ENCODE peak calls at places on chromosomes 5 and 9, in eight cellular contexts. P is GM12891; S is activated CD4-positive, alpha-beta T cell treated with anti-CD3 and anti-CD28 coated beads, Interleukin-2, amount 50 U/mL, for 4 hours; X is EH; L is fibroblast of lung; B is colonic mucosa; O is iris pigment epithelial cell; Q is stimulated activated CD4-positive, alpha-beta T cell treated with anti-CD3 and anti-CD28 coated beads, Interleukin-4, amount 100 ng/mL, for 48 hours. C is an unnamed sample.

GRCh38 chr5:149274964-149275363 is 3.3 kb downstream of the AFAP1L1 start:
- DNase-seq in P (no peak), B (no peak), Q (no peak), S (no peak), X (no peak), L (no peak), O (peak; percentile 56), C (no peak)

GRCh38 chr5:663436-664342 is 29.5 kb downstream of the TPPP start:
- DNase-seq in O (no peak), X (no peak), P (no peak), Q (no peak), L (no peak), B (peak; percentile 86), S (no peak), C (no peak)

GRCh38 chr5:148469446-148470062 is 85.8 kb downstream of the FBXO38 start:
- DNase-seq in Q (no peak), L (peak; percentile 89), S (no peak), B (no peak), O (peak; percentile 47), P (no peak), X (peak; percentile 74), C (no peak)

GRCh38 chr9:20508242-20508641 is 114.1 kb downstream of the MLLT3 start:
- DNase-seq in P (peak; percentile 20), B (no peak), X (peak; percentile 57), O (peak; percentile 9), Q (no peak), S (no peak), L (no peak), C (no peak)

GRCh38 chr9:137880976-137881530 is 3.5 kb downstream of the CACNA1B start:
- DNase-seq in S (no peak), X (no peak), B (no peak), P (no peak), O (no peak), Q (no peak), L (no peak), C (no peak)

GRCh38 chr5:124698774-124699173 is 47.7 kb downstream of the ZNF608 start:
- DNase-seq in O (no peak), X (peak; percentile 66), L (peak; percentile 48), Q (no peak), S (no peak), B (no peak), P (no peak), C (no peak)

GRCh38 chr5:38835887-38836286 is 9.9 kb upstream of the OSMR start:
- DNase-seq in S (no peak), O (peak; percentile 78), Q (no peak), L (peak; percentile 34), P (no peak), B (no peak), X (peak; percentile 76), C (no peak)

GRCh38 chr5:102807878-102808502 is 52.9 kb downstream of the PAM start:
- DNase-seq in P (no peak), Q (no peak), O (peak; percentile 89), X (peak; percentile 56), S (no peak), L (peak; percentile 47), B (no peak), C (no peak)

GRCh38 chr5:141094481-141095262 is at the start of gene PCDHB2:
- DNase-seq in B (no peak), O (no peak), S (no peak), X (peak; percentile 62), P (no peak), Q (no peak), L (peak; percentile 56), C (no peak)

GRCh38 chr5:138243794-138244193 is 30.6 kb downstream of the GFRA3 start:
- DNase-seq in O (no peak), X (peak; percentile 6), B (no peak), L (no peak), Q (no peak), S (no peak), P (no peak), C (no peak)

GRCh38 chr9:37300620-37301368 is 121.7 kb upstream of the GRHPR start:
- DNase-seq in S (no peak), X (peak; percentile 55), L (peak; percentile 37), O (peak; percentile 49), B (no peak), Q (no peak), P (no peak), C (no peak)

C was measured in central memory CD4-positive, alpha-beta T cell.